ENCODE peak calls at places on chromosomes 3 and 15, in ten cellular contexts. J is fibroblast of lung; A is B cell; S is body of pancreas; C is transverse colon; V is thyroid gland; H is dorsolateral prefrontal cortex; M is CD8-positive, alpha-beta T cell; Q is tibial nerve; B is mesothelial cell of epicardium. F is an unnamed sample.
A peak's percentile ranks its signal among the peaks of the same experiment; 100 is the strongest.

GRCh38 chr15:88912500-88912921 is 668 bp downstream of the MFGE8 start:
- DNase-seq in J (peak; percentile 49), A (no peak), S (no peak), C (no peak), V (no peak), H (no peak), M (no peak), Q (no peak), B (no peak), F (peak; percentile 26)

GRCh38 chr3:28743843-28744242 is 395.2 kb upstream of the AZI2 start:
- DNase-seq in J (no peak), A (no peak), S (peak; percentile 48), C (no peak), V (no peak), H (no peak), M (no peak), Q (no peak), B (no peak), F (no peak)

GRCh38 chr3:12719984-12720656 is 38.9 kb downstream of the TMEM40 start:
- DNase-seq in J (peak; percentile 77), A (peak; percentile 79), S (peak; percentile 79), C (peak; percentile 78), V (peak; percentile 69), H (peak; percentile 67), M (peak; percentile 59), Q (peak; percentile 45), B (peak; percentile 44), F (peak; percentile 84)

GRCh38 chr3:170534232-170534631 is 51.6 kb downstream of the SLC7A14 start:
- DNase-seq in J (no peak), A (no peak), S (no peak), C (no peak), V (no peak), H (no peak), M (no peak), Q (no peak), B (no peak), F (no peak)

GRCh38 chr3:105791134-105791533 is 77.7 kb downstream of the CBLB start:
- DNase-seq in J (peak; percentile 74), A (no peak), S (no peak), C (no peak), V (no peak), H (no peak), M (no peak), Q (no peak), B (no peak), F (no peak)

GRCh38 chr15:60318236-60318867 is 79.4 kb downstream of the ANXA2 start:
- DNase-seq in J (no peak), A (no peak), S (no peak), C (no peak), V (no peak), H (no peak), M (no peak), Q (no peak), B (no peak), F (no peak)

GRCh38 chr3:44918581-44918980 is 44.2 kb downstream of the TGM4 start:
- DNase-seq in J (no peak), A (no peak), S (no peak), C (no peak), V (no peak), H (no peak), M (no peak), Q (no peak), B (no peak), F (no peak)

GRCh38 chr3:160006282-160007163 is 17.9 kb downstream of the IL12A start:
- DNase-seq in J (peak; percentile 60), A (peak; percentile 30), S (peak; percentile 35), C (peak; percentile 61), V (peak; percentile 58), H (peak; percentile 61), M (no peak), Q (no peak), B (no peak), F (peak; percentile 53)

GRCh38 chr3:87796137-87796899 is 262.5 kb downstream of the CGGBP1 start:
- DNase-seq in J (no peak), A (no peak), S (no peak), C (no peak), V (no peak), H (no peak), M (no peak), Q (no peak), B (no peak), F (no peak)

GRCh38 chr3:140727886-140728285 is 50.0 kb downstream of the TRIM42 start:
- DNase-seq in J (peak; percentile 12), A (no peak), S (no peak), C (no peak), V (no peak), H (no peak), M (no peak), Q (no peak), B (no peak), F (no peak)

GRCh38 chr3:126350502-126351085 is 6.6 kb downstream of the KLF15 start:
- DNase-seq in J (no peak), A (no peak), S (peak; percentile 10), C (peak; percentile 7), V (no peak), H (peak; percentile 9), M (no peak), Q (peak; percentile 9), B (no peak), F (no peak)

GRCh38 chr3:126582286-126582685 is 23.6 kb upstream of the C3orf22 start:
- DNase-seq in J (no peak), A (no peak), S (no peak), C (no peak), V (no peak), H (no peak), M (no peak), Q (no peak), B (no peak), F (no peak)

GRCh38 chr3:127674793-127675189 is 2.0 kb downstream of the ABTB1 start:
- DNase-seq in J (no peak), A (no peak), S (peak; percentile 7), C (no peak), V (peak; percentile 1), H (no peak), M (no peak), Q (no peak), B (no peak), F (no peak)

GRCh38 chr3:170809021-170809974 is 60.7 kb downstream of the RPL22L1 start:
- DNase-seq in J (peak; percentile 77), A (no peak), S (peak; percentile 27), C (peak; percentile 21), V (no peak), H (peak; percentile 49), M (no peak), Q (no peak), B (no peak), F (peak; percentile 24)

GRCh38 chr3:84066920-84067319 is 891.9 kb upstream of the CADM2 start:
- DNase-seq in J (peak; percentile 32), A (no peak), S (no peak), C (no peak), V (no peak), H (no peak), M (no peak), Q (no peak), B (no peak), F (no peak)

DNA sequence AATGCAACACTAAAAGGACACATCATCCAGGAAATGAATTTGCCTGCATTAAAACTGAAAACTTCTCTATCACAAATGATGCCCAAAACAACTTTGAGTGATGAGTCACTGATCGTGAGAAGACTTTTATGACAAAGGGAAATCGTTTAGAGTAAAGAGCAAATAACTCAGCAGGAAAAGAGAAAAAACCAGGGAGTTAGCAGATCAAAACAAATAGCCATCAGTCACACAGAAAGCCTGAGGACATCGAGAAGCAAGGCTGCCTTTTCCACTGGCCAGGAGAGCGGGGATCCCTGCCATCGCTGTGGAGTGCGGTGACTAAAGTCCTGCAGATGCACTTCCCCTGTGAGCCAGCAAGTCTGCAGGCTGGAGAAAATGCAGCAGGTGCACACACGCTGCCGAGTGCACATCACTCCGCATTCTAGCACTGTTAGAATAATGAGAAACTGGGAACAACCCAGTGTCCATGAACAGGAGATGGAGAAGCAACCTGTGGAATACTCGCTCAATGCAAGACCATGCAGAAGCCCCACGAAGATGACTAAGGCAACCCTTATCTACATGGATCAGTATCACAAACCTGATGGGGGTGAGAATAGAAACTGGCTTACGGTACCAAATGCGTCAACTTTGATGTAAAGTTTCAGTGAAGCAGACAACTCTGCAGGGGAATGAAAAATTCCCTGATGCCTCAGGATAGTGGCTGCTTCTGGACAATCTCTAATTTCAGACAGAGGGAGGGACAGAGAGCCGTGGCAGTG is 86.4 kb downstream of the NSMCE3 start:
- DNase-seq in J (no peak), A (no peak), S (no peak), C (no peak), V (no peak), H (no peak), M (no peak), Q (no peak), B (no peak), F (no peak)
- TF ChIP-seq CTCF in J (no peak), A (no peak), S (no peak), C (no peak), V (no peak), H (no peak), M (no peak), Q (no peak), B (no peak), F (no peak)

GRCh38 chr15:35533130-35534110 is 12.5 kb downstream of the DPH6 start:
- DNase-seq in J (peak; percentile 80), A (no peak), S (no peak), C (no peak), V (no peak), H (no peak), M (no peak), Q (no peak), B (no peak), F (no peak)
- TF ChIP-seq CTCF in J (no peak), A (no peak), S (no peak), C (no peak), V (no peak), H (no peak), M (no peak), Q (no peak), B (no peak), F (no peak)

GRCh38 chr3:172559029-172559428 is 35.8 kb upstream of the TNFSF10 start:
- DNase-seq in J (no peak), A (no peak), S (no peak), C (no peak), V (no peak), H (no peak), M (no peak), Q (no peak), B (no peak), F (no peak)
- TF ChIP-seq CTCF in J (no peak), A (no peak), S (no peak), C (no peak), V (no peak), H (no peak), M (no peak), Q (no peak), B (no peak), F (no peak)

DNA sequence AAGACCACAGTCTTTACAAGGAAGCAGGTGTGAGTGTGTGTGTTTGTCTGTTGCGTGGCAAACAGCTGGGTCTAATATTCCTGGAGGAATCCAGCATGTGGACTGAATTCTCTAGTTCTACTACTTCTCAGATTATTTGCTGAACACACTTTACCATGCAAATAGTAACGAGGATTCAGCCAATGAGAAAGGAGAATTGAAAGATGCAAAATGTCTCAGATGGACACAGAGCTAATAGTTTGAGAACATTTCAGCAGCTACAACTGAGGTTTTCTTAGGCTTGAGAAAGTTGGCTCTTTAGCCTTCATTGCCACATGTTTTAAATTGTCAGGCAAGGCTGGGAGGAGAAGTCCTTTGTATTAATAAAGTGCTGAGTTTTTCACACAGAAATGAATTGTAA is 568.0 kb upstream of the MDFIC2 start:
- DNase-seq in J (no peak), A (no peak), S (no peak), C (no peak), V (no peak), H (no peak), M (no peak), Q (no peak), B (no peak), F (no peak)
- TF ChIP-seq CTCF in J (no peak), A (no peak), S (no peak), C (no peak), V (no peak), H (no peak), M (no peak), Q (no peak), B (no peak), F (no peak)